ENCODE peak calls at places on chromosomes 3 and 15, in seven cellular contexts. One of them, this sample, is unnamed.

GRCh38 chr3:109059289-109059688 is 58.6 kb downstream of the MORC1 start:
- DNase-seq in HepG2: no peak
- DNase-seq in stomach: no peak
- DNase-seq in transverse colon: no peak
- DNase-seq in sigmoid colon: no peak
- DNase-seq in endothelial cell of umbilical vein: no peak
- DNase-seq in prostate gland: no peak
- DNase-seq in this sample: no peak

GRCh38 chr15:62125763-62126162 is 39.3 kb downstream of the C2CD4B start:
- DNase-seq in prostate gland: no peak
- DNase-seq in sigmoid colon: no peak
- DNase-seq in transverse colon: peak
- DNase-seq in stomach: no peak
- DNase-seq in HepG2: peak
- DNase-seq in endothelial cell of umbilical vein: peak
- DNase-seq in this sample: no peak

GRCh38 chr3:72739521-72740466 is 108.5 kb downstream of the SHQ1 start:
- DNase-seq in prostate gland: peak
- DNase-seq in stomach: no peak
- DNase-seq in sigmoid colon: no peak
- DNase-seq in HepG2: no peak
- DNase-seq in endothelial cell of umbilical vein: no peak
- DNase-seq in transverse colon: peak
- DNase-seq in this sample: no peak

GRCh38 chr15:71810256-71811035 is at the start of gene NR2E3:
- DNase-seq in sigmoid colon: no peak
- DNase-seq in prostate gland: no peak
- DNase-seq in endothelial cell of umbilical vein: no peak
- DNase-seq in HepG2: no peak
- DNase-seq in stomach: no peak
- DNase-seq in transverse colon: no peak
- DNase-seq in this sample: no peak

GRCh38 chr3:136543385-136543784 is 208.8 kb downstream of the STAG1 start:
- DNase-seq in endothelial cell of umbilical vein: peak
- DNase-seq in stomach: no peak
- DNase-seq in sigmoid colon: no peak
- DNase-seq in transverse colon: no peak
- DNase-seq in prostate gland: no peak
- DNase-seq in HepG2: no peak
- DNase-seq in this sample: no peak

GRCh38 chr3:115885621-115886020 is 262.3 kb downstream of the GAP43 start:
- DNase-seq in HepG2: no peak
- DNase-seq in stomach: no peak
- DNase-seq in endothelial cell of umbilical vein: no peak
- DNase-seq in transverse colon: no peak
- DNase-seq in prostate gland: no peak
- DNase-seq in sigmoid colon: no peak
- DNase-seq in this sample: no peak

GRCh38 chr3:51357856-51358255 is 27.2 kb upstream of the MANF start:
- DNase-seq in stomach: no peak
- DNase-seq in transverse colon: no peak
- DNase-seq in HepG2: no peak
- DNase-seq in prostate gland: no peak
- DNase-seq in endothelial cell of umbilical vein: no peak
- DNase-seq in sigmoid colon: no peak
- DNase-seq in this sample: no peak

GRCh38 chr3:188439080-188439479 is 285.1 kb downstream of the LPP start:
- DNase-seq in stomach: no peak
- DNase-seq in prostate gland: no peak
- DNase-seq in sigmoid colon: no peak
- DNase-seq in transverse colon: no peak
- DNase-seq in HepG2: no peak
- DNase-seq in endothelial cell of umbilical vein: peak
- DNase-seq in this sample: no peak

GRCh38 chr15:68463996-68464395 is 32.0 kb upstream of the ITGA11 start:
- DNase-seq in HepG2: no peak
- DNase-seq in endothelial cell of umbilical vein: no peak
- DNase-seq in sigmoid colon: no peak
- DNase-seq in stomach: no peak
- DNase-seq in transverse colon: no peak
- DNase-seq in prostate gland: no peak
- DNase-seq in this sample: no peak

GRCh38 chr3:41411065-41411464 is 211.8 kb downstream of the CTNNB1 start:
- DNase-seq in HepG2: no peak
- DNase-seq in stomach: no peak
- DNase-seq in transverse colon: no peak
- DNase-seq in prostate gland: no peak
- DNase-seq in endothelial cell of umbilical vein: no peak
- DNase-seq in sigmoid colon: no peak
- DNase-seq in this sample: no peak

GRCh38 chr15:82768414-82769081 is 37.3 kb downstream of the FSD2 start:
- DNase-seq in prostate gland: no peak
- DNase-seq in stomach: no peak
- DNase-seq in HepG2: no peak
- DNase-seq in endothelial cell of umbilical vein: no peak
- DNase-seq in sigmoid colon: no peak
- DNase-seq in transverse colon: no peak
- DNase-seq in this sample: no peak

GRCh38 chr3:186121968-186122367 is 13.1 kb upstream of the ETV5 start:
- DNase-seq in stomach: peak
- DNase-seq in sigmoid colon: no peak
- DNase-seq in prostate gland: peak
- DNase-seq in transverse colon: no peak
- DNase-seq in HepG2: no peak
- DNase-seq in endothelial cell of umbilical vein: no peak
- DNase-seq in this sample: no peak

GRCh38 chr15:99546436-99547100 is 19.2 kb upstream of the MEF2A start:
- DNase-seq in endothelial cell of umbilical vein: no peak
- DNase-seq in transverse colon: no peak
- DNase-seq in stomach: no peak
- DNase-seq in prostate gland: no peak
- DNase-seq in sigmoid colon: no peak
- DNase-seq in HepG2: no peak
- DNase-seq in this sample: no peak

GRCh38 chr3:71074416-71074815 is 509.1 kb downstream of the FOXP1 start:
- DNase-seq in stomach: no peak
- DNase-seq in sigmoid colon: no peak
- DNase-seq in endothelial cell of umbilical vein: no peak
- DNase-seq in transverse colon: no peak
- DNase-seq in HepG2: no peak
- DNase-seq in prostate gland: no peak
- DNase-seq in this sample: no peak

GRCh38 chr3:65376426-65376825 is 662.3 kb downstream of the MAGI1 start:
- DNase-seq in endothelial cell of umbilical vein: no peak
- DNase-seq in stomach: no peak
- DNase-seq in transverse colon: no peak
- DNase-seq in HepG2: no peak
- DNase-seq in sigmoid colon: no peak
- DNase-seq in prostate gland: no peak
- DNase-seq in this sample: no peak

GRCh38 chr3:109089265-109089664 is 28.7 kb downstream of the MORC1 start:
- DNase-seq in prostate gland: no peak
- DNase-seq in HepG2: no peak
- DNase-seq in stomach: no peak
- DNase-seq in endothelial cell of umbilical vein: no peak
- DNase-seq in transverse colon: no peak
- DNase-seq in sigmoid colon: no peak
- DNase-seq in this sample: no peak

GRCh38 chr3:62131620-62132019 is 241.7 kb downstream of the FEZF2 start:
- DNase-seq in prostate gland: no peak
- DNase-seq in endothelial cell of umbilical vein: peak
- DNase-seq in sigmoid colon: no peak
- DNase-seq in HepG2: no peak
- DNase-seq in transverse colon: no peak
- DNase-seq in stomach: no peak
- DNase-seq in this sample: no peak

GRCh38 chr3:16481570-16481897 is 32.0 kb downstream of the RFTN1 start:
- DNase-seq in stomach: no peak
- DNase-seq in transverse colon: no peak
- DNase-seq in HepG2: no peak
- DNase-seq in sigmoid colon: no peak
- DNase-seq in prostate gland: no peak
- DNase-seq in endothelial cell of umbilical vein: no peak
- DNase-seq in this sample: no peak

GRCh38 chr3:150687613-150688012 is 16.1 kb downstream of the ERICH6 start:
- DNase-seq in prostate gland: no peak
- DNase-seq in transverse colon: no peak
- DNase-seq in sigmoid colon: no peak
- DNase-seq in HepG2: no peak
- DNase-seq in endothelial cell of umbilical vein: no peak
- DNase-seq in stomach: no peak
- DNase-seq in this sample: no peak

GRCh38 chr15:58077427-58077826 is 11.9 kb upstream of the ALDH1A2 start:
- DNase-seq in stomach: no peak
- DNase-seq in endothelial cell of umbilical vein: peak
- DNase-seq in HepG2: peak
- DNase-seq in sigmoid colon: no peak
- DNase-seq in transverse colon: no peak
- DNase-seq in prostate gland: peak
- DNase-seq in this sample: no peak

GRCh38 chr3:37946531-37946889 is 44.1 kb upstream of the VILL start:
- DNase-seq in sigmoid colon: no peak
- DNase-seq in endothelial cell of umbilical vein: no peak
- DNase-seq in transverse colon: no peak
- DNase-seq in stomach: no peak
- DNase-seq in prostate gland: no peak
- DNase-seq in HepG2: no peak
- DNase-seq in this sample: no peak

GRCh38 chr3:130677310-130677709 is 69.3 kb downstream of the PIK3R4 start:
- DNase-seq in endothelial cell of umbilical vein: no peak
- DNase-seq in transverse colon: no peak
- DNase-seq in HepG2: no peak
- DNase-seq in sigmoid colon: no peak
- DNase-seq in prostate gland: no peak
- DNase-seq in stomach: no peak
- DNase-seq in this sample: no peak

GRCh38 chr3:61571516-61572336 is 10.4 kb downstream of the PTPRG start:
- DNase-seq in transverse colon: no peak
- DNase-seq in HepG2: no peak
- DNase-seq in endothelial cell of umbilical vein: peak
- DNase-seq in prostate gland: no peak
- DNase-seq in stomach: no peak
- DNase-seq in sigmoid colon: no peak
- DNase-seq in this sample: no peak

GRCh38 chr3:24128195-24129005 is 183.3 kb downstream of the NR1D2 start:
- DNase-seq in sigmoid colon: no peak
- DNase-seq in prostate gland: no peak
- DNase-seq in transverse colon: no peak
- DNase-seq in HepG2: no peak
- DNase-seq in stomach: no peak
- DNase-seq in endothelial cell of umbilical vein: no peak
- DNase-seq in this sample: no peak

GRCh38 chr15:44527241-44527640 is 9.7 kb upstream of the EIF3J start:
- DNase-seq in HepG2: no peak
- DNase-seq in prostate gland: no peak
- DNase-seq in endothelial cell of umbilical vein: no peak
- DNase-seq in stomach: no peak
- DNase-seq in sigmoid colon: no peak
- DNase-seq in transverse colon: no peak
- DNase-seq in this sample: no peak

GRCh38 chr15:44532689-44533088 is 4.3 kb upstream of the EIF3J start:
- DNase-seq in transverse colon: no peak
- DNase-seq in sigmoid colon: no peak
- DNase-seq in prostate gland: no peak
- DNase-seq in stomach: no peak
- DNase-seq in endothelial cell of umbilical vein: no peak
- DNase-seq in HepG2: no peak
- DNase-seq in this sample: no peak

GRCh38 chr15:44535092-44535491 is 1.9 kb upstream of the EIF3J start:
- DNase-seq in sigmoid colon: no peak
- DNase-seq in endothelial cell of umbilical vein: no peak
- DNase-seq in HepG2: no peak
- DNase-seq in transverse colon: no peak
- DNase-seq in stomach: no peak
- DNase-seq in prostate gland: no peak
- DNase-seq in this sample: no peak

GRCh38 chr15:44530653-44531052 is 6.3 kb upstream of the EIF3J start:
- DNase-seq in HepG2: no peak
- DNase-seq in transverse colon: no peak
- DNase-seq in endothelial cell of umbilical vein: no peak
- DNase-seq in sigmoid colon: no peak
- DNase-seq in prostate gland: no peak
- DNase-seq in stomach: no peak
- DNase-seq in this sample: no peak

GRCh38 chr15:44529864-44530604 is 6.9 kb upstream of the EIF3J start:
- DNase-seq in stomach: no peak
- DNase-seq in HepG2: no peak
- DNase-seq in transverse colon: no peak
- DNase-seq in sigmoid colon: no peak
- DNase-seq in endothelial cell of umbilical vein: no peak
- DNase-seq in prostate gland: no peak
- DNase-seq in this sample: no peak
- TF ChIP-seq POLR2A in stomach: no peak
- TF ChIP-seq POLR2A in HepG2: no peak
- TF ChIP-seq POLR2A in transverse colon: no peak
- TF ChIP-seq POLR2A in sigmoid colon: no peak
- TF ChIP-seq POLR2A in endothelial cell of umbilical vein: peak
- TF ChIP-seq POLR2A in prostate gland: no peak
- TF ChIP-seq POLR2A in this sample: no peak

DNA sequence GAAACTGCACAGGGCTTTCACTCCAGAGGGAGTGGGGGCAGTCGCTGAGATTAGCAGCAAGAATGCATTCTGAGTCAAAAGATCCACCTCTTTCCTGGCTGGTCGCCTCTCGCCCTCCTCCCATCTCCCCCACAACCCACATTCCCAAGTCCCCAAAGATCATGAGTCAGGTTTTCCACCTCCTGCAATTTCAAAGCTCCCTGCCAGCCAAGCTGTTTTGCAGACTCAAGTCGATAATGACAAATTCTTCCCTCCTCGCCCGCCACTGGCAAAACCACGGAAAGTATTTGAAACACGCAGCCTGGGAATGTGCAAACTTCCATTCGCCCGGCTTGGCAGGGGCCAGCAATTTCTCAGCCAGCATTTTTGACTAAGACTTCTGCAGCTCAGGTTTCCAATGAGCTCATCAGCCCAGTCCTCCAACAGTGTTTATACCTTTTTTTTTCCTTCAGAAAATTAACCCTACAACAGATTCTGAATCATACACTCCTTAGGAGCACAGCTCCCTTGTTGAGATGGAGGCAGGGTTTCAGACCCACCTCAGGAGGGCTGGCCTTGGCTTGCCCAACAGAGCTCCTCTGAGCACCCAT is 181.4 kb downstream of the SMAD6 start:
- DNase-seq in HepG2: peak
- DNase-seq in transverse colon: peak
- DNase-seq in prostate gland: peak
- DNase-seq in stomach: peak
- DNase-seq in sigmoid colon: peak
- DNase-seq in endothelial cell of umbilical vein: peak
- DNase-seq in this sample: no peak
- TF ChIP-seq POLR2AphosphoS5 in HepG2: no peak
- TF ChIP-seq POLR2AphosphoS5 in transverse colon: peak
- TF ChIP-seq POLR2AphosphoS5 in prostate gland: peak
- TF ChIP-seq POLR2AphosphoS5 in stomach: peak
- TF ChIP-seq POLR2AphosphoS5 in sigmoid colon: peak
- TF ChIP-seq POLR2AphosphoS5 in endothelial cell of umbilical vein: peak
- TF ChIP-seq POLR2AphosphoS5 in this sample: no peak

GRCh38 chr3:147030274-147030673 is 376.1 kb downstream of the ZIC4 start:
- DNase-seq in transverse colon: no peak
- DNase-seq in sigmoid colon: no peak
- DNase-seq in endothelial cell of umbilical vein: no peak
- DNase-seq in stomach: no peak
- DNase-seq in prostate gland: no peak
- DNase-seq in HepG2: no peak
- DNase-seq in this sample: no peak
- TF ChIP-seq POLR2A in transverse colon: no peak
- TF ChIP-seq POLR2A in sigmoid colon: no peak
- TF ChIP-seq POLR2A in endothelial cell of umbilical vein: no peak
- TF ChIP-seq POLR2A in stomach: no peak
- TF ChIP-seq POLR2A in prostate gland: no peak
- TF ChIP-seq POLR2A in HepG2: no peak
- TF ChIP-seq POLR2A in this sample: no peak

GRCh38 chr15:85523530-85523929 is 143.1 kb downstream of the AKAP13 start:
- DNase-seq in prostate gland: no peak
- DNase-seq in transverse colon: no peak
- DNase-seq in HepG2: no peak
- DNase-seq in endothelial cell of umbilical vein: no peak
- DNase-seq in stomach: no peak
- DNase-seq in sigmoid colon: no peak
- DNase-seq in this sample: no peak
- TF ChIP-seq POLR2AphosphoS5 in prostate gland: no peak
- TF ChIP-seq POLR2AphosphoS5 in transverse colon: no peak
- TF ChIP-seq POLR2AphosphoS5 in HepG2: no peak
- TF ChIP-seq POLR2AphosphoS5 in endothelial cell of umbilical vein: no peak
- TF ChIP-seq POLR2AphosphoS5 in stomach: no peak
- TF ChIP-seq POLR2AphosphoS5 in sigmoid colon: no peak
- TF ChIP-seq POLR2AphosphoS5 in this sample: no peak

This sample was measured in GM12892.